ENCODE peak calls at places on chromosome 19, in four cellular contexts. Q is SK-N-SH, V is H1, D is HepG2. G is an unnamed sample.

GRCh38 chr19:41225238-41226052 is 6.4 kb downstream of the AXL start:
- DNase-seq in Q (peak), V (no peak), D (peak), G (no peak)

GRCh38 chr19:45420356-45420755 is 3.4 kb downstream of the ERCC1 start:
- DNase-seq in Q (no peak), V (no peak), D (no peak), G (no peak)

GRCh38 chr19:46955114-46955812 is 64.4 kb upstream of the NPAS1 start:
- DNase-seq in Q (no peak), V (no peak), D (peak), G (no peak)

GRCh38 chr19:52296773-52297600 is at the start of gene ZNF480:
- DNase-seq in Q (peak), V (peak), D (peak), G (peak)

GRCh38 chr19:7513809-7514642 is 1.9 kb upstream of the ZNF358 start:
- DNase-seq in Q (peak), V (no peak), D (no peak), G (no peak)

GRCh38 chr19:18899624-18900560 is 3.9 kb upstream of the CERS1 start:
- DNase-seq in Q (no peak), V (no peak), D (no peak), G (no peak)

GRCh38 chr19:40806385-40807146 is 7.6 kb downstream of the EGLN2 start:
- DNase-seq in Q (peak), V (peak), D (peak), G (peak)

GRCh38 chr19:41601771-41602170 is 25.1 kb downstream of the CEACAM4 start:
- DNase-seq in Q (no peak), V (no peak), D (no peak), G (no peak)

GRCh38 chr19:2927032-2927430 is 17.7 kb downstream of the ZNF77 start:
- DNase-seq in Q (no peak), V (no peak), D (no peak), G (no peak)

GRCh38 chr19:10858204-10858828 is 10.1 kb downstream of the C19orf38 start:
- DNase-seq in Q (peak), V (peak), D (no peak), G (no peak)
- TF ChIP-seq JUND in Q (no peak), V (no peak), D (no peak), G (no peak)

GRCh38 chr19:6417713-6418561 is 6.7 kb downstream of the KHSRP start:
- DNase-seq in Q (peak), V (peak), D (no peak), G (no peak)
- TF ChIP-seq JUND in Q (no peak), V (no peak), D (no peak), G (no peak)

DNA sequence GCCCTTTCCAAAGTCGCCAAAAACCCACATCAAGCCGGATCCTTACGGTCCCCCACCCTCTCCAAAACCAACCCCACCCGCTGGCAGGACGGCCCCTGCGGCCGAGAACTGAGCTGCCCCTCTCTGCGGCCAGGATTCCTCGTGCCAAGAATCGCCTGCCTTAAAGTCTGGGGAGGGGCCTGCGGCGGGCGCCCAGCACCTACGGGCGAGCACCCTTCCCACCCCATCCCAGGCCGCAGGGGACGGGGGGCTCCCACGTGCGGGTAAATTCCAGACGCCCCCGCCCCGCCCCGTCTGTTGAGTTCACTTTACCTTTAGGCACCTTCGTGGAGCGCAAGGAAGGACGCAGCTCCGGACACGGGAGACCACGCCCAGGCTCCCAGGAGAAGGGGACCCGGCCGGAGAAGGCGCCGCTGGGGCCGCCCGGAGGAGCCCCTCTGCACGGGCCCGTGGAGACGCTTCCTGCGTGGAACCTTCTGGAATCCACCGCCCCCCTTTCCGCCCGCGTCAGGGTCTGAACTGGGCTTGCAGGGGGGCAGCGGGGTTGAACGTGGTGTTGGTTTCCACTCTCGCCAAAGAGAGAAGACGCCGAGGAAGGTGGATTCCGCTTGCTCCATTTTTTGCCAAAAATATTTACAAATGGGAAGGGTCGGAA is 22.8 kb downstream of the ONECUT3 start:
- DNase-seq in Q (peak), V (peak), D (no peak), G (no peak)
- TF ChIP-seq JUND in Q (no peak), V (no peak), D (no peak), G (no peak)

GRCh38 chr19:35395762-35396199 is 24.9 kb downstream of the GPR42 start:
- DNase-seq in Q (peak), V (no peak), D (peak), G (no peak)
- TF ChIP-seq JUND in Q (no peak), V (no peak), D (no peak), G (no peak)

GRCh38 chr19:35251456-35251855 is 2.7 kb downstream of the LSR start:
- DNase-seq in Q (no peak), V (peak), D (no peak), G (no peak)
- TF ChIP-seq JUND in Q (no peak), V (no peak), D (no peak), G (no peak)

GRCh38 chr19:12913871-12914690 is 5.0 kb downstream of the SYCE2 start:
- DNase-seq in Q (no peak), V (no peak), D (peak), G (peak)
- TF ChIP-seq JUND in Q (no peak), V (no peak), D (no peak), G (no peak)

GRCh38 chr19:57641715-57642234 is 8.8 kb downstream of the ZNF211 start:
- DNase-seq in Q (no peak), V (peak), D (no peak), G (no peak)

GRCh38 chr19:57643734-57644133 is 10.8 kb downstream of the ZNF211 start:
- DNase-seq in Q (no peak), V (no peak), D (no peak), G (no peak)

GRCh38 chr19:57637379-57637778 is 4.4 kb downstream of the ZNF211 start:
- DNase-seq in Q (no peak), V (no peak), D (no peak), G (no peak)

GRCh38 chr19:57648336-57649003 is 15.5 kb downstream of the ZNF211 start:
- DNase-seq in Q (peak), V (peak), D (no peak), G (no peak)

GRCh38 chr19:57642396-57643046 is 9.6 kb downstream of the ZNF211 start:
- DNase-seq in Q (no peak), V (no peak), D (no peak), G (no peak)
- TF ChIP-seq JUND in Q (no peak), V (no peak), D (no peak), G (no peak)

DNA sequence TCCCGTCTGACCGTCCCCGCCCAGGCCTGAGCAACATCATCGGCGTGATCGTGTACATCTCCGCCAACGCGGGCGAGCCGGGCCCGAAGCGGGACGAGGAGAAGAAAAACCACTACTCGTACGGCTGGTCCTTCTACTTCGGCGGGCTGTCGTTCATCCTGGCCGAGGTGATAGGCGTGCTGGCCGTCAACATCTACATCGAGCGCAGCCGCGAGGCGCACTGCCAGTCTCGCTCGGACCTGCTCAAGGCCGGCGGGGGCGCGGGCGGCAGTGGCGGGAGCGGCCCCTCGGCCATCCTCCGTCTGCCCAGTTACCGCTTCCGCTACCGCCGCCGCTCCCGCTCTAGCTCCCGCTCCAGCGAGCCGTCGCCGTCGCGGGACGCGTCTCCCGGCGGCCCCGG is 9.4 kb upstream of the CACNG6 start:
- DNase-seq in Q (peak), V (peak), D (no peak), G (peak)
- TF ChIP-seq JUND in Q (no peak), V (no peak), D (no peak), G (no peak)

G was measured in T47D.